ENCODE peak calls at places on chromosomes 12 and 14, in six cellular contexts. E is activated effector memory CD4-positive, alpha-beta T cell treated with Interleukin-2 at 50 U/mL for 16 hours; O is endothelial cell; R is stimulated activated CD4-positive, alpha-beta T cell treated with anti-CD3 and anti-CD28 coated beads, Interleukin-1b, Interleukin-23, amount 100 ng/mL, for 48 hours; T is astrocyte of the cerebellum; Y is NCI-H748 treated with DMSO at 0.1 percent for 48 hours. F is an unnamed sample.

GRCh38 chr14:56413721-56414120 is 165.9 kb upstream of the TMEM260 start:
- DNase-seq in E (no peak), O (no peak), R (no peak), T (no peak), Y (no peak), F (no peak)

GRCh38 chr12:65501093-65501621 is 222.7 kb downstream of the MSRB3 start:
- DNase-seq in E (no peak), O (no peak), R (no peak), T (peak), Y (no peak), F (no peak)

GRCh38 chr14:79703209-79703608 is 508.1 kb downstream of the DIO2 start:
- DNase-seq in E (no peak), O (no peak), R (no peak), T (no peak), Y (no peak), F (no peak)

GRCh38 chr12:94545937-94546771 is 86.5 kb upstream of the CEP83 start:
- DNase-seq in E (no peak), O (peak), R (no peak), T (peak), Y (peak), F (no peak)

GRCh38 chr12:106586803-106587684 is 4.2 kb downstream of the RFX4 start:
- DNase-seq in E (no peak), O (peak), R (no peak), T (no peak), Y (no peak), F (no peak)

GRCh38 chr12:110012137-110012536 is 12.9 kb downstream of the ANKRD13A start:
- DNase-seq in E (no peak), O (no peak), R (no peak), T (no peak), Y (no peak), F (no peak)

GRCh38 chr14:40574780-40575179 is 1031.9 kb upstream of the LRFN5 start:
- DNase-seq in E (no peak), O (no peak), R (no peak), T (no peak), Y (no peak), F (no peak)

GRCh38 chr14:96586921-96587822 is 85.0 kb downstream of the PAPOLA start:
- DNase-seq in E (no peak), O (no peak), R (no peak), T (no peak), Y (no peak), F (no peak)

GRCh38 chr12:79933580-79934264 is 1.2 kb downstream of the PPP1R12A start:
- DNase-seq in E (no peak), O (peak), R (no peak), T (no peak), Y (peak), F (no peak)

GRCh38 chr14:36660736-36661505 is 739 bp upstream of the PAX9 start:
- DNase-seq in E (no peak), O (no peak), R (no peak), T (no peak), Y (no peak), F (peak)

GRCh38 chr14:61547186-61548121 is 147.9 kb upstream of the HIF1A start:
- DNase-seq in E (no peak), O (no peak), R (no peak), T (no peak), Y (no peak), F (no peak)

GRCh38 chr14:80206351-80206750 is 5.0 kb downstream of the DIO2 start:
- DNase-seq in E (no peak), O (no peak), R (no peak), T (no peak), Y (no peak), F (no peak)

GRCh38 chr12:22527999-22528398 is 16.3 kb downstream of the C2CD5 start:
- DNase-seq in E (no peak), O (no peak), R (no peak), T (no peak), Y (no peak), F (no peak)

GRCh38 chr12:93041416-93041815 is 112.3 kb upstream of the EEA1 start:
- DNase-seq in E (no peak), O (no peak), R (no peak), T (no peak), Y (no peak), F (no peak)

GRCh38 chr12:120394483-120395367 is 25.8 kb upstream of the MSI1 start:
- DNase-seq in E (no peak), O (peak), R (no peak), T (no peak), Y (peak), F (no peak)

GRCh38 chr12:68264175-68264863 is 10.9 kb upstream of the IL22 start:
- DNase-seq in E (no peak), O (no peak), R (no peak), T (no peak), Y (no peak), F (no peak)

GRCh38 chr12:104578453-104578852 is 121.7 kb downstream of the CHST11 start:
- DNase-seq in E (no peak), O (no peak), R (peak), T (peak), Y (no peak), F (no peak)

GRCh38 chr14:104171948-104172347 is 33.6 kb downstream of the KIF26A start:
- DNase-seq in E (no peak), O (no peak), R (no peak), T (no peak), Y (no peak), F (no peak)

GRCh38 chr12:28780096-28780495 is 369.0 kb upstream of the FAR2 start:
- DNase-seq in E (no peak), O (no peak), R (no peak), T (no peak), Y (no peak), F (no peak)

GRCh38 chr12:129202109-129202814 is 349.0 kb downstream of the GLT1D1 start:
- DNase-seq in E (no peak), O (no peak), R (no peak), T (no peak), Y (no peak), F (no peak)

GRCh38 chr12:11879306-11879705 is 191.4 kb upstream of the BCL2L14 start:
- DNase-seq in E (no peak), O (no peak), R (no peak), T (no peak), Y (no peak), F (no peak)

GRCh38 chr12:65162609-65163008 is 6.8 kb upstream of the LEMD3 start:
- DNase-seq in E (no peak), O (no peak), R (no peak), T (no peak), Y (no peak), F (no peak)

GRCh38 chr12:121187501-121187900 is 22.4 kb upstream of the P2RX4 start:
- DNase-seq in E (no peak), O (no peak), R (no peak), T (no peak), Y (no peak), F (no peak)

GRCh38 chr14:81301813-81302212 is 81.1 kb upstream of the GTF2A1 start:
- DNase-seq in E (no peak), O (no peak), R (no peak), T (no peak), Y (no peak), F (no peak)

GRCh38 chr12:2244013-2244861 is 191.4 kb downstream of the CACNA1C start:
- DNase-seq in E (no peak), O (no peak), R (no peak), T (peak), Y (no peak), F (no peak)

GRCh38 chr12:65279387-65280112 is 1.1 kb downstream of the MSRB3 start:
- DNase-seq in E (no peak), O (no peak), R (no peak), T (no peak), Y (no peak), F (no peak)

GRCh38 chr12:48856379-48856778 is 4.4 kb upstream of the DDX23 start:
- DNase-seq in E (no peak), O (no peak), R (no peak), T (no peak), Y (no peak), F (no peak)

GRCh38 chr12:76530531-76530930 is 29.0 kb downstream of the OSBPL8 start:
- DNase-seq in E (no peak), O (no peak), R (no peak), T (no peak), Y (no peak), F (no peak)